ENCODE peak calls at places on chromosome 22, in six cellular contexts. One of them, this sample, is unnamed.

GRCh38 chr22:19346677-19347265 is 55.3 kb upstream of the CLTCL1 start:
- DNase-seq in bronchial epithelial cell: no peak
- DNase-seq in amniotic stem cell: no peak
- DNase-seq in M059J: no peak
- DNase-seq in colonic mucosa: no peak
- DNase-seq in HT-29: no peak
- DNase-seq in this sample: peak; percentile 35

GRCh38 chr22:23072035-23072910 is 2.0 kb downstream of the GNAZ start:
- DNase-seq in bronchial epithelial cell: no peak
- DNase-seq in amniotic stem cell: peak; percentile 68
- DNase-seq in M059J: peak; percentile 5
- DNase-seq in colonic mucosa: no peak
- DNase-seq in HT-29: no peak
- DNase-seq in this sample: no peak

GRCh38 chr22:45034821-45035220 is 25.0 kb upstream of the PHF21B start:
- DNase-seq in bronchial epithelial cell: no peak
- DNase-seq in amniotic stem cell: no peak
- DNase-seq in M059J: no peak
- DNase-seq in colonic mucosa: no peak
- DNase-seq in HT-29: no peak
- DNase-seq in this sample: no peak

GRCh38 chr22:17537155-17537554 is 26.1 kb upstream of the SLC25A18 start:
- DNase-seq in bronchial epithelial cell: peak; percentile 4
- DNase-seq in amniotic stem cell: no peak
- DNase-seq in M059J: no peak
- DNase-seq in colonic mucosa: no peak
- DNase-seq in HT-29: no peak
- DNase-seq in this sample: no peak

GRCh38 chr22:20021196-20022181 is 579 bp downstream of the TANGO2 start:
- DNase-seq in bronchial epithelial cell: no peak
- DNase-seq in amniotic stem cell: no peak
- DNase-seq in M059J: peak; percentile 79
- DNase-seq in colonic mucosa: peak; percentile 47
- DNase-seq in HT-29: peak; percentile 73
- DNase-seq in this sample: peak; percentile 85

GRCh38 chr22:27386186-27386585 is 415.4 kb downstream of the MN1 start:
- DNase-seq in bronchial epithelial cell: peak; percentile 95
- DNase-seq in amniotic stem cell: no peak
- DNase-seq in M059J: no peak
- DNase-seq in colonic mucosa: peak; percentile 12
- DNase-seq in HT-29: no peak
- DNase-seq in this sample: no peak

GRCh38 chr22:44580756-44581435 is 82.9 kb upstream of the RTL6 start:
- DNase-seq in bronchial epithelial cell: no peak
- DNase-seq in amniotic stem cell: no peak
- DNase-seq in M059J: no peak
- DNase-seq in colonic mucosa: no peak
- DNase-seq in HT-29: no peak
- DNase-seq in this sample: no peak

GRCh38 chr22:19853879-19854777 is 546 bp downstream of the GNB1L start:
- DNase-seq in bronchial epithelial cell: no peak
- DNase-seq in amniotic stem cell: no peak
- DNase-seq in M059J: no peak
- DNase-seq in colonic mucosa: peak; percentile 30
- DNase-seq in HT-29: peak; percentile 60
- DNase-seq in this sample: peak; percentile 52

GRCh38 chr22:23187201-23187600 is 6.9 kb downstream of the BCR start:
- DNase-seq in bronchial epithelial cell: no peak
- DNase-seq in amniotic stem cell: no peak
- DNase-seq in M059J: no peak
- DNase-seq in colonic mucosa: no peak
- DNase-seq in HT-29: no peak
- DNase-seq in this sample: no peak

GRCh38 chr22:49554741-49555140 is 272.9 kb downstream of the BRD1 start:
- DNase-seq in bronchial epithelial cell: no peak
- DNase-seq in amniotic stem cell: no peak
- DNase-seq in M059J: no peak
- DNase-seq in colonic mucosa: no peak
- DNase-seq in HT-29: no peak
- DNase-seq in this sample: peak; percentile 10

GRCh38 chr22:27372364-27372763 is 429.2 kb downstream of the MN1 start:
- DNase-seq in bronchial epithelial cell: no peak
- DNase-seq in amniotic stem cell: no peak
- DNase-seq in M059J: no peak
- DNase-seq in colonic mucosa: no peak
- DNase-seq in HT-29: no peak
- DNase-seq in this sample: no peak

GRCh38 chr22:21866821-21867527 is 471 bp downstream of the MAPK1 start:
- DNase-seq in bronchial epithelial cell: no peak
- DNase-seq in amniotic stem cell: no peak
- DNase-seq in M059J: peak; percentile 20
- DNase-seq in colonic mucosa: peak; percentile 38
- DNase-seq in HT-29: no peak
- DNase-seq in this sample: peak; percentile 52

GRCh38 chr22:26887456-26887855 is 230.1 kb downstream of the MIAT start:
- DNase-seq in bronchial epithelial cell: peak; percentile 12
- DNase-seq in amniotic stem cell: peak; percentile 1
- DNase-seq in M059J: peak; percentile 93
- DNase-seq in colonic mucosa: no peak
- DNase-seq in HT-29: no peak
- DNase-seq in this sample: no peak

GRCh38 chr22:29206372-29207230 is 905 bp downstream of the EMID1 start:
- DNase-seq in bronchial epithelial cell: no peak
- DNase-seq in amniotic stem cell: no peak
- DNase-seq in M059J: no peak
- DNase-seq in colonic mucosa: no peak
- DNase-seq in HT-29: no peak
- DNase-seq in this sample: no peak

GRCh38 chr22:50314455-50315288 is 7.2 kb upstream of the PLXNB2 start:
- DNase-seq in bronchial epithelial cell: no peak
- DNase-seq in amniotic stem cell: no peak
- DNase-seq in M059J: no peak
- DNase-seq in colonic mucosa: peak; percentile 86
- DNase-seq in HT-29: peak; percentile 55
- DNase-seq in this sample: peak; percentile 45

GRCh38 chr22:25062378-25063095 is 110.0 kb downstream of the KIAA1671 start:
- DNase-seq in bronchial epithelial cell: no peak
- DNase-seq in amniotic stem cell: no peak
- DNase-seq in M059J: no peak
- DNase-seq in colonic mucosa: no peak
- DNase-seq in HT-29: no peak
- DNase-seq in this sample: no peak

GRCh38 chr22:35430897-35431322 is 31.0 kb downstream of the MCM5 start:
- DNase-seq in bronchial epithelial cell: peak; percentile 81
- DNase-seq in amniotic stem cell: peak; percentile 88
- DNase-seq in M059J: peak; percentile 85
- DNase-seq in colonic mucosa: peak; percentile 90
- DNase-seq in HT-29: peak; percentile 66
- DNase-seq in this sample: peak; percentile 83

GRCh38 chr22:39664485-39665200 is 94.1 kb downstream of the CACNA1I start:
- DNase-seq in bronchial epithelial cell: no peak
- DNase-seq in amniotic stem cell: no peak
- DNase-seq in M059J: no peak
- DNase-seq in colonic mucosa: peak; percentile 60
- DNase-seq in HT-29: no peak
- DNase-seq in this sample: no peak

GRCh38 chr22:23883658-23884057 is 10.5 kb upstream of the MIF start:
- DNase-seq in bronchial epithelial cell: no peak
- DNase-seq in amniotic stem cell: no peak
- DNase-seq in M059J: no peak
- DNase-seq in colonic mucosa: no peak
- DNase-seq in HT-29: no peak
- DNase-seq in this sample: no peak

GRCh38 chr22:23767673-23768548 is at the start of gene CHCHD10:
- DNase-seq in bronchial epithelial cell: peak; percentile 19
- DNase-seq in amniotic stem cell: peak; percentile 47
- DNase-seq in M059J: peak; percentile 55
- DNase-seq in colonic mucosa: peak; percentile 90
- DNase-seq in HT-29: peak; percentile 70
- DNase-seq in this sample: peak; percentile 91

GRCh38 chr22:19579113-19579811 is 55.1 kb upstream of the CLDN5 start:
- DNase-seq in bronchial epithelial cell: no peak
- DNase-seq in amniotic stem cell: no peak
- DNase-seq in M059J: no peak
- DNase-seq in colonic mucosa: no peak
- DNase-seq in HT-29: no peak
- DNase-seq in this sample: no peak

GRCh38 chr22:33680632-33681031 is 239.6 kb downstream of the LARGE1 start:
- DNase-seq in bronchial epithelial cell: no peak
- DNase-seq in amniotic stem cell: no peak
- DNase-seq in M059J: no peak
- DNase-seq in colonic mucosa: no peak
- DNase-seq in HT-29: no peak
- DNase-seq in this sample: no peak

GRCh38 chr22:42075277-42075676 is 1.2 kb downstream of the PHETA2 start:
- DNase-seq in bronchial epithelial cell: no peak
- DNase-seq in amniotic stem cell: no peak
- DNase-seq in M059J: no peak
- DNase-seq in colonic mucosa: no peak
- DNase-seq in HT-29: no peak
- DNase-seq in this sample: no peak

This sample was measured in left lobe of liver.